ENCODE peak calls at places on chromosomes 16 and 17, in eight cellular contexts. One of them, this sample, is unnamed.

GRCh38 chr16:50547340-50547865 is 793 bp upstream of the NKD1 start:
- DNase-seq in astrocyte: no peak
- DNase-seq in stomach: peak; percentile 63
- DNase-seq in WERI-Rb-1: peak; percentile 72
- DNase-seq in fibroblast of lung: no peak
- DNase-seq in mucosa of descending colon: peak; percentile 55
- DNase-seq in bronchial epithelial cell: no peak
- DNase-seq in HFF-Myc: no peak
- DNase-seq in this sample: peak; percentile 1

GRCh38 chr16:67388191-67388590 is 5.1 kb downstream of the TPPP3 start:
- DNase-seq in astrocyte: no peak
- DNase-seq in stomach: no peak
- DNase-seq in WERI-Rb-1: no peak
- DNase-seq in fibroblast of lung: no peak
- DNase-seq in mucosa of descending colon: no peak
- DNase-seq in bronchial epithelial cell: no peak
- DNase-seq in HFF-Myc: no peak
- DNase-seq in this sample: no peak

GRCh38 chr16:66900721-66901441 is 17.8 kb downstream of the CDH16 start:
- DNase-seq in astrocyte: no peak
- DNase-seq in stomach: no peak
- DNase-seq in WERI-Rb-1: peak; percentile 98
- DNase-seq in fibroblast of lung: no peak
- DNase-seq in mucosa of descending colon: peak; percentile 65
- DNase-seq in bronchial epithelial cell: no peak
- DNase-seq in HFF-Myc: no peak
- DNase-seq in this sample: no peak

GRCh38 chr16:22356930-22357634 is 17.3 kb downstream of the CDR2 start:
- DNase-seq in astrocyte: no peak
- DNase-seq in stomach: no peak
- DNase-seq in WERI-Rb-1: no peak
- DNase-seq in fibroblast of lung: no peak
- DNase-seq in mucosa of descending colon: no peak
- DNase-seq in bronchial epithelial cell: no peak
- DNase-seq in HFF-Myc: no peak
- DNase-seq in this sample: peak; percentile 27

GRCh38 chr17:77698903-77699615 is 259.4 kb upstream of the TNRC6C start:
- DNase-seq in astrocyte: no peak
- DNase-seq in stomach: no peak
- DNase-seq in WERI-Rb-1: no peak
- DNase-seq in fibroblast of lung: no peak
- DNase-seq in mucosa of descending colon: no peak
- DNase-seq in bronchial epithelial cell: no peak
- DNase-seq in HFF-Myc: no peak
- DNase-seq in this sample: no peak

GRCh38 chr16:66580605-66581209 is 1.4 kb downstream of the CMTM2 start:
- DNase-seq in astrocyte: peak; percentile 83
- DNase-seq in stomach: no peak
- DNase-seq in WERI-Rb-1: no peak
- DNase-seq in fibroblast of lung: peak; percentile 85
- DNase-seq in mucosa of descending colon: no peak
- DNase-seq in bronchial epithelial cell: peak; percentile 82
- DNase-seq in HFF-Myc: peak; percentile 61
- DNase-seq in this sample: peak; percentile 70

GRCh38 chr16:70709961-70710360 is 24.1 kb upstream of the MTSS2 start:
- DNase-seq in astrocyte: no peak
- DNase-seq in stomach: no peak
- DNase-seq in WERI-Rb-1: no peak
- DNase-seq in fibroblast of lung: no peak
- DNase-seq in mucosa of descending colon: no peak
- DNase-seq in bronchial epithelial cell: no peak
- DNase-seq in HFF-Myc: no peak
- DNase-seq in this sample: no peak

GRCh38 chr17:80854220-80854619 is 137.4 kb upstream of the CHMP6 start:
- DNase-seq in astrocyte: no peak
- DNase-seq in stomach: no peak
- DNase-seq in WERI-Rb-1: no peak
- DNase-seq in fibroblast of lung: no peak
- DNase-seq in mucosa of descending colon: no peak
- DNase-seq in bronchial epithelial cell: no peak
- DNase-seq in HFF-Myc: no peak
- DNase-seq in this sample: no peak

GRCh38 chr16:64083428-64084129 is 1038.3 kb downstream of the CDH11 start:
- DNase-seq in astrocyte: no peak
- DNase-seq in stomach: no peak
- DNase-seq in WERI-Rb-1: no peak
- DNase-seq in fibroblast of lung: no peak
- DNase-seq in mucosa of descending colon: no peak
- DNase-seq in bronchial epithelial cell: no peak
- DNase-seq in HFF-Myc: no peak
- DNase-seq in this sample: no peak

GRCh38 chr16:69179255-69180010 is 7.5 kb upstream of the SNTB2 start:
- DNase-seq in astrocyte: peak; percentile 86
- DNase-seq in stomach: peak; percentile 87
- DNase-seq in WERI-Rb-1: no peak
- DNase-seq in fibroblast of lung: peak; percentile 99
- DNase-seq in mucosa of descending colon: peak; percentile 83
- DNase-seq in bronchial epithelial cell: peak; percentile 43
- DNase-seq in HFF-Myc: peak; percentile 89
- DNase-seq in this sample: peak; percentile 83

GRCh38 chr16:24685539-24686432 is 43.7 kb upstream of the TNRC6A start:
- DNase-seq in astrocyte: peak; percentile 80
- DNase-seq in stomach: peak; percentile 33
- DNase-seq in WERI-Rb-1: no peak
- DNase-seq in fibroblast of lung: peak; percentile 76
- DNase-seq in mucosa of descending colon: peak; percentile 40
- DNase-seq in bronchial epithelial cell: peak; percentile 39
- DNase-seq in HFF-Myc: peak; percentile 69
- DNase-seq in this sample: peak; percentile 94

GRCh38 chr16:79758615-79759346 is 158.2 kb upstream of the MAF start:
- DNase-seq in astrocyte: no peak
- DNase-seq in stomach: no peak
- DNase-seq in WERI-Rb-1: no peak
- DNase-seq in fibroblast of lung: peak; percentile 57
- DNase-seq in mucosa of descending colon: no peak
- DNase-seq in bronchial epithelial cell: peak; percentile 78
- DNase-seq in HFF-Myc: no peak
- DNase-seq in this sample: no peak

GRCh38 chr17:4901648-4902344 is 1.1 kb downstream of the CHRNE start:
- DNase-seq in astrocyte: no peak
- DNase-seq in stomach: no peak
- DNase-seq in WERI-Rb-1: no peak
- DNase-seq in fibroblast of lung: no peak
- DNase-seq in mucosa of descending colon: peak; percentile 25
- DNase-seq in bronchial epithelial cell: no peak
- DNase-seq in HFF-Myc: no peak
- DNase-seq in this sample: no peak

GRCh38 chr16:27177031-27177774 is 26.1 kb upstream of the KDM8 start:
- DNase-seq in astrocyte: peak; percentile 84
- DNase-seq in stomach: no peak
- DNase-seq in WERI-Rb-1: no peak
- DNase-seq in fibroblast of lung: peak; percentile 75
- DNase-seq in mucosa of descending colon: no peak
- DNase-seq in bronchial epithelial cell: peak; percentile 88
- DNase-seq in HFF-Myc: peak; percentile 29
- DNase-seq in this sample: peak; percentile 92

GRCh38 chr16:56576585-56577299 is 11.9 kb downstream of the MT4 start:
- DNase-seq in astrocyte: peak; percentile 15
- DNase-seq in stomach: peak; percentile 87
- DNase-seq in WERI-Rb-1: peak; percentile 77
- DNase-seq in fibroblast of lung: peak; percentile 67
- DNase-seq in mucosa of descending colon: peak; percentile 83
- DNase-seq in bronchial epithelial cell: peak; percentile 96
- DNase-seq in HFF-Myc: peak; percentile 24
- DNase-seq in this sample: peak; percentile 71

GRCh38 chr16:56580391-56581048 is 8.8 kb upstream of the MT3 start:
- DNase-seq in astrocyte: no peak
- DNase-seq in stomach: no peak
- DNase-seq in WERI-Rb-1: no peak
- DNase-seq in fibroblast of lung: no peak
- DNase-seq in mucosa of descending colon: no peak
- DNase-seq in bronchial epithelial cell: no peak
- DNase-seq in HFF-Myc: no peak
- DNase-seq in this sample: no peak

GRCh38 chr16:56574625-56575024 is 9.8 kb downstream of the MT4 start:
- DNase-seq in astrocyte: no peak
- DNase-seq in stomach: no peak
- DNase-seq in WERI-Rb-1: no peak
- DNase-seq in fibroblast of lung: no peak
- DNase-seq in mucosa of descending colon: no peak
- DNase-seq in bronchial epithelial cell: no peak
- DNase-seq in HFF-Myc: no peak
- DNase-seq in this sample: no peak

GRCh38 chr16:56571525-56571924 is 6.7 kb downstream of the MT4 start:
- DNase-seq in astrocyte: no peak
- DNase-seq in stomach: no peak
- DNase-seq in WERI-Rb-1: no peak
- DNase-seq in fibroblast of lung: no peak
- DNase-seq in mucosa of descending colon: no peak
- DNase-seq in bronchial epithelial cell: no peak
- DNase-seq in HFF-Myc: no peak
- DNase-seq in this sample: no peak

DNA sequence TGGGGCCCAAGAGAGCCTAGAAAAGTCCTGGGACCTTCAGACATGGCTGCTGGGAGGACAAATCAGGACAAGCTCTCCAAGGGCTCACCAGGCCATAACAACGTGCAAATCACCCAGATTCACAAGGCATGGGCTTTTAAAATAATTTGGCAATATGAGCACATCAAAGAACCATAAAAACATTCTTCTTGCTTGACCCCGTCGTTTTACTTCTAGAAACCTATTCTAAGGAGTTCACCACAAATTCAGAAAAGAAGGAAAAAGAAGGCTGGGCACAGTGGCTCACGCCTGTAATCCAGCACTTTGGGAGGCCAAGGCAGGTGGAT is 12.1 kb upstream of the MT3 start:
- DNase-seq in astrocyte: no peak
- DNase-seq in stomach: no peak
- DNase-seq in WERI-Rb-1: no peak
- DNase-seq in fibroblast of lung: no peak
- DNase-seq in mucosa of descending colon: no peak
- DNase-seq in bronchial epithelial cell: no peak
- DNase-seq in HFF-Myc: no peak
- DNase-seq in this sample: no peak
- TF ChIP-seq CTCF in astrocyte: no peak
- TF ChIP-seq CTCF in stomach: no peak
- TF ChIP-seq CTCF in WERI-Rb-1: no peak
- TF ChIP-seq CTCF in fibroblast of lung: no peak
- TF ChIP-seq CTCF in mucosa of descending colon: no peak
- TF ChIP-seq CTCF in bronchial epithelial cell: no peak
- TF ChIP-seq CTCF in HFF-Myc: no peak
- TF ChIP-seq CTCF in this sample: no peak

GRCh38 chr16:89164847-89165684 is 6.5 kb upstream of the CDH15 start:
- DNase-seq in astrocyte: no peak
- DNase-seq in stomach: no peak
- DNase-seq in WERI-Rb-1: no peak
- DNase-seq in fibroblast of lung: no peak
- DNase-seq in mucosa of descending colon: no peak
- DNase-seq in bronchial epithelial cell: no peak
- DNase-seq in HFF-Myc: no peak
- DNase-seq in this sample: no peak

GRCh38 chr16:89168381-89169189 is 3.0 kb upstream of the CDH15 start:
- DNase-seq in astrocyte: no peak
- DNase-seq in stomach: no peak
- DNase-seq in WERI-Rb-1: no peak
- DNase-seq in fibroblast of lung: no peak
- DNase-seq in mucosa of descending colon: no peak
- DNase-seq in bronchial epithelial cell: no peak
- DNase-seq in HFF-Myc: no peak
- DNase-seq in this sample: no peak

GRCh38 chr16:89166696-89167424 is 4.7 kb upstream of the CDH15 start:
- DNase-seq in astrocyte: no peak
- DNase-seq in stomach: no peak
- DNase-seq in WERI-Rb-1: no peak
- DNase-seq in fibroblast of lung: no peak
- DNase-seq in mucosa of descending colon: no peak
- DNase-seq in bronchial epithelial cell: no peak
- DNase-seq in HFF-Myc: no peak
- DNase-seq in this sample: peak; percentile 25

GRCh38 chr16:89169778-89170177 is 1.8 kb upstream of the CDH15 start:
- DNase-seq in astrocyte: no peak
- DNase-seq in stomach: no peak
- DNase-seq in WERI-Rb-1: no peak
- DNase-seq in fibroblast of lung: no peak
- DNase-seq in mucosa of descending colon: no peak
- DNase-seq in bronchial epithelial cell: no peak
- DNase-seq in HFF-Myc: no peak
- DNase-seq in this sample: no peak

DNA sequence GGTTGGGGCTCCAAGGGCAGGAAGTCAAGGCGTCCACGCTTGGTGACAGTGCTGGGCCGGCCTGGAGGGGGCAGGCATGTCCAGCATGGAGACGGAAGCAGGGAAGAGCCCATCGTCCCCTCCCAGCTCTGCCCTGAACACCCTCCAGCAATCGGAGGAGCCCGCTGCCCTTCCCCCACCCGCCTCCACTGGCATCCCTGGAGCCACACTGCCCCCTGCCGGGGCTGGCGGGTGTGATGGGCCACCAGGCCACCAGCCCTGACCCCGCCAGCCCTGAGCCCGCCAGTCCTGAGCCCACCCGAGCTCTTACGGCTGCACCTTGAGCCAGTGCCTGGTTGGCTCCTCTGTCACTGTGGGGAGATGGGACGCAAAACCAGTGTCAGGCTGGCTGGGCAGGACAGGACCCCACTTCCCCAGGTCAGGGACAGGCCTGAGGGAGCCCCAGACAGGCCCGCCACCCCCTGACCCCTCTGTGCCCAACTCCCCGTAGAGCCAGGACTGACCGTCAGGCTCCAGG is 4.1 kb upstream of the CDH15 start:
- DNase-seq in astrocyte: peak; percentile 26
- DNase-seq in stomach: peak; percentile 90
- DNase-seq in WERI-Rb-1: peak; percentile 90
- DNase-seq in fibroblast of lung: peak; percentile 78
- DNase-seq in mucosa of descending colon: peak; percentile 95
- DNase-seq in bronchial epithelial cell: peak; percentile 30
- DNase-seq in HFF-Myc: peak; percentile 26
- DNase-seq in this sample: peak; percentile 73
- H3K4me3 ChIP-seq in astrocyte: no peak overlapping the region
- H3K4me3 ChIP-seq in stomach: no peak overlapping the region
- H3K4me3 ChIP-seq in WERI-Rb-1: no peak overlapping the region
- H3K4me3 ChIP-seq in fibroblast of lung: no peak overlapping the region
- H3K4me3 ChIP-seq in mucosa of descending colon: no peak overlapping the region
- H3K4me3 ChIP-seq in bronchial epithelial cell: no peak overlapping the region
- H3K4me3 ChIP-seq in HFF-Myc: no peak overlapping the region
- H3K4me3 ChIP-seq in this sample: no peak overlapping the region

GRCh38 chr17:68463211-68463990 is 6.1 kb upstream of the WIPI1 start:
- DNase-seq in astrocyte: no peak
- DNase-seq in stomach: no peak
- DNase-seq in WERI-Rb-1: no peak
- DNase-seq in fibroblast of lung: no peak
- DNase-seq in mucosa of descending colon: no peak
- DNase-seq in bronchial epithelial cell: no peak
- DNase-seq in HFF-Myc: no peak
- DNase-seq in this sample: no peak
- TF ChIP-seq CTCF in astrocyte: no peak
- TF ChIP-seq CTCF in stomach: no peak
- TF ChIP-seq CTCF in WERI-Rb-1: no peak
- TF ChIP-seq CTCF in fibroblast of lung: no peak
- TF ChIP-seq CTCF in mucosa of descending colon: no peak
- TF ChIP-seq CTCF in bronchial epithelial cell: no peak
- TF ChIP-seq CTCF in HFF-Myc: no peak
- TF ChIP-seq CTCF in this sample: no peak

GRCh38 chr17:26962255-26963162 is 331.4 kb upstream of the WSB1 start:
- DNase-seq in astrocyte: no peak
- DNase-seq in stomach: no peak
- DNase-seq in WERI-Rb-1: no peak
- DNase-seq in fibroblast of lung: no peak
- DNase-seq in mucosa of descending colon: no peak
- DNase-seq in bronchial epithelial cell: no peak
- DNase-seq in HFF-Myc: no peak
- DNase-seq in this sample: no peak

GRCh38 chr17:26963163-26963503 is 330.8 kb upstream of the WSB1 start:
- DNase-seq in astrocyte: no peak
- DNase-seq in stomach: no peak
- DNase-seq in WERI-Rb-1: no peak
- DNase-seq in fibroblast of lung: no peak
- DNase-seq in mucosa of descending colon: no peak
- DNase-seq in bronchial epithelial cell: no peak
- DNase-seq in HFF-Myc: no peak
- DNase-seq in this sample: no peak
- H3K4me3 ChIP-seq in astrocyte: no peak overlapping the region
- H3K4me3 ChIP-seq in stomach: no peak overlapping the region
- H3K4me3 ChIP-seq in WERI-Rb-1: no peak overlapping the region
- H3K4me3 ChIP-seq in fibroblast of lung: no peak overlapping the region
- H3K4me3 ChIP-seq in mucosa of descending colon: no peak overlapping the region
- H3K4me3 ChIP-seq in bronchial epithelial cell: no peak overlapping the region
- H3K4me3 ChIP-seq in HFF-Myc: no peak overlapping the region
- H3K4me3 ChIP-seq in this sample: no peak overlapping the region

This sample was measured in cardiac fibroblast.